ENCODE peak calls at places on chromosomes 11 and 22, in six cellular contexts. One of them, this sample, is unnamed.

GRCh38 chr11:73106347-73106746 is 35.8 kb downstream of the FCHSD2 start:
- DNase-seq in A549: no peak
- DNase-seq in GM23338: no peak
- DNase-seq in Panc1: no peak
- DNase-seq in HepG2: no peak
- DNase-seq in HL-60: no peak
- DNase-seq in this sample: no peak

GRCh38 chr11:121426476-121427454 is 25.3 kb upstream of the SORL1 start:
- DNase-seq in A549: peak; percentile 13
- DNase-seq in GM23338: peak; percentile 80
- DNase-seq in Panc1: no peak
- DNase-seq in HepG2: no peak
- DNase-seq in HL-60: no peak
- DNase-seq in this sample: peak; percentile 12

GRCh38 chr11:113628912-113629311 is 77.2 kb downstream of the TMPRSS5 start:
- DNase-seq in A549: no peak
- DNase-seq in GM23338: peak; percentile 73
- DNase-seq in Panc1: no peak
- DNase-seq in HepG2: no peak
- DNase-seq in HL-60: no peak
- DNase-seq in this sample: no peak

GRCh38 chr22:33180371-33180770 is 122.2 kb upstream of the SYN3 start:
- DNase-seq in A549: no peak
- DNase-seq in GM23338: no peak
- DNase-seq in Panc1: no peak
- DNase-seq in HepG2: no peak
- DNase-seq in HL-60: no peak
- DNase-seq in this sample: no peak

GRCh38 chr11:125945011-125945796 is 640 bp upstream of the VSIG10L2 start:
- DNase-seq in A549: no peak
- DNase-seq in GM23338: no peak
- DNase-seq in Panc1: no peak
- DNase-seq in HepG2: no peak
- DNase-seq in HL-60: no peak
- DNase-seq in this sample: no peak

GRCh38 chr11:20647976-20648565 is 21.3 kb upstream of the NELL1 start:
- DNase-seq in A549: peak; percentile 59
- DNase-seq in GM23338: peak; percentile 75
- DNase-seq in Panc1: peak; percentile 51
- DNase-seq in HepG2: peak; percentile 50
- DNase-seq in HL-60: peak; percentile 21
- DNase-seq in this sample: peak; percentile 37

GRCh38 chr22:48476599-48476998 is 1351.1 kb downstream of the BRD1 start:
- DNase-seq in A549: no peak
- DNase-seq in GM23338: no peak
- DNase-seq in Panc1: no peak
- DNase-seq in HepG2: no peak
- DNase-seq in HL-60: no peak
- DNase-seq in this sample: no peak

GRCh38 chr11:119906376-119906775 is 177.4 kb upstream of the NECTIN1 start:
- DNase-seq in A549: no peak
- DNase-seq in GM23338: no peak
- DNase-seq in Panc1: no peak
- DNase-seq in HepG2: no peak
- DNase-seq in HL-60: no peak
- DNase-seq in this sample: no peak

GRCh38 chr11:44648109-44648508 is 78.7 kb upstream of the TSPAN18 start:
- DNase-seq in A549: no peak
- DNase-seq in GM23338: no peak
- DNase-seq in Panc1: no peak
- DNase-seq in HepG2: no peak
- DNase-seq in HL-60: no peak
- DNase-seq in this sample: no peak

GRCh38 chr11:65059959-65060824 is 1.8 kb upstream of the NAALADL1 start:
- DNase-seq in A549: no peak
- DNase-seq in GM23338: no peak
- DNase-seq in Panc1: no peak
- DNase-seq in HepG2: no peak
- DNase-seq in HL-60: no peak
- DNase-seq in this sample: no peak

GRCh38 chr11:135033545-135033944 is 621.5 kb upstream of the B3GAT1 start:
- DNase-seq in A549: no peak
- DNase-seq in GM23338: peak; percentile 86
- DNase-seq in Panc1: no peak
- DNase-seq in HepG2: peak; percentile 6
- DNase-seq in HL-60: no peak
- DNase-seq in this sample: no peak
- TF ChIP-seq REST in A549: no peak
- TF ChIP-seq REST in GM23338: no peak
- TF ChIP-seq REST in Panc1: no peak
- TF ChIP-seq REST in HepG2: no peak
- TF ChIP-seq REST in HL-60: no peak
- TF ChIP-seq REST in this sample: no peak

DNA sequence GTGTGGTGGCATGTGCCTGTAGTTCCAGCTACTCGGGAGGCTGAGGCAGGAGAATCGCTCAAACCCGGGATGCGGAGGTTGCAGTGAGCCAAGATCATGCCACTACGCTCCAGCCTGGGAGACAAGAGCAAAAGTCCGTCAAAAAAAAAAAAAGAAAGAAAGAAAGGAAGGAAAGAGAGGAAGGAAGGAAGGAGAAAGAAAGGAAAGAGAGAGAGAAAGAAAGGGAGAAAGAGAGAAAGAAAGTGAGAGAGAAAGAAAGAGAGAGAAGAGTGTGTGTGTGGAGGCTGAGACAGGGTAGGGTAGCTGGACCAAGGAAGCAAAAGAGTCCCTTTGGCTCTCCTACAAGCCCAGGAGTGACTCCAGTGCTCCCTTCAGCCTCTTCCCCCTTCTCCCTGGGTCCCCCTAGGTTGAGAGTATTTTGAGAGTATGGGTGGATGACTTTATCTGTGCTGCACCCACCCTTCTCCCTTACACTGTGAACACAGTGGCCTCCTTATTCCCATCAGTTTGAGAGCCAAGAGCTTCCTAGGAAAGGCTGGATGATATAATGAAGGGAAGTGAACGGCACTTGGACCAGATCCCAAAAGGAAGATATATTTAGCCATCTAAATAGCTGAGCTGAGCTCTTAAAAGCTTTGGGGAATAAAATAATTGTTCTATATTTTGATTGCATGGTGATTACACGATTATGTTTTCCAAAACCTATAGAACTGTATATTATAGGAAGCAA is 9.5 kb upstream of the DENND5A start:
- DNase-seq in A549: no peak
- DNase-seq in GM23338: no peak
- DNase-seq in Panc1: no peak
- DNase-seq in HepG2: no peak
- DNase-seq in HL-60: no peak
- DNase-seq in this sample: no peak
- TF ChIP-seq REST in A549: no peak
- TF ChIP-seq REST in GM23338: no peak
- TF ChIP-seq REST in Panc1: no peak
- TF ChIP-seq REST in HepG2: no peak
- TF ChIP-seq REST in HL-60: no peak
- TF ChIP-seq REST in this sample: no peak

DNA sequence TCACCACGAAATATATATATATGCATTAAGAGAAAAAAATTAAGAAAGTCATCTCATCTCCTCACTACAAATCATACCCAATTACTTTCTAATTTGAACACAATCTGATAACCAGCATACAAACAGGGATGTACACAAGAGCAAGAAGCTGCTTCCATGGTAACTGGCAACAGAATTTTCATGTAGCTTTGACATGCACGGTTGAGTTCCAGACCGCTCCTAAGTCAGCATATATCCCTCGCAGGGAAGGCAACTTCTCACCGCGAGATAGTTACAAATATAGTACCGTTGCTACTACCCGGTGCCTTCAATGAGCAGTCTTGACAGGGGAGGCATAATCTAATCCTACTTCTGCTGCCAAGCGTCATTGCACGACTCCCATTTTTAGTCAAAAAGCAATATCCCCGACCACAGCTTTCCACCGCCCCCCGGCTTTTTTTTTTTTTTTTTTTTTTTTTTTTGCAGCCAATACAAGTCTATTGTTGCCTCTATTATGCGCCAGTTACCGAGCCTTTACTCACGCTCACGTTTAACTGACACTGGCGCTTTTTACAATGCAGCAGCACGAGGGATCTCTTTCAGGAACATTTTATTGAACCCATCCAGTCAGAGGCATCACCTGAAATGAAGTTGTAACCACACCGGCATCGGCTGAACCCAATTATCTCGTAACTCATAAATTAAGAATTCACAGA is 2.2 kb downstream of the CADM1 start:
- DNase-seq in A549: no peak
- DNase-seq in GM23338: peak; percentile 30
- DNase-seq in Panc1: no peak
- DNase-seq in HepG2: peak; percentile 37
- DNase-seq in HL-60: no peak
- DNase-seq in this sample: no peak
- TF ChIP-seq REST in A549: no peak
- TF ChIP-seq REST in GM23338: no peak
- TF ChIP-seq REST in Panc1: no peak
- TF ChIP-seq REST in HepG2: no peak
- TF ChIP-seq REST in HL-60: no peak
- TF ChIP-seq REST in this sample: no peak

GRCh38 chr11:115266066-115266465 is 238.1 kb downstream of the CADM1 start:
- DNase-seq in A549: no peak
- DNase-seq in GM23338: no peak
- DNase-seq in Panc1: no peak
- DNase-seq in HepG2: no peak
- DNase-seq in HL-60: no peak
- DNase-seq in this sample: no peak

GRCh38 chr11:115269193-115269592 is 235.0 kb downstream of the CADM1 start:
- DNase-seq in A549: no peak
- DNase-seq in GM23338: no peak
- DNase-seq in Panc1: no peak
- DNase-seq in HepG2: no peak
- DNase-seq in HL-60: no peak
- DNase-seq in this sample: no peak

GRCh38 chr11:115267228-115267627 is 237.0 kb downstream of the CADM1 start:
- DNase-seq in A549: no peak
- DNase-seq in GM23338: no peak
- DNase-seq in Panc1: no peak
- DNase-seq in HepG2: no peak
- DNase-seq in HL-60: no peak
- DNase-seq in this sample: no peak

GRCh38 chr11:115267871-115268270 is 236.3 kb downstream of the CADM1 start:
- DNase-seq in A549: no peak
- DNase-seq in GM23338: no peak
- DNase-seq in Panc1: no peak
- DNase-seq in HepG2: no peak
- DNase-seq in HL-60: no peak
- DNase-seq in this sample: no peak

DNA sequence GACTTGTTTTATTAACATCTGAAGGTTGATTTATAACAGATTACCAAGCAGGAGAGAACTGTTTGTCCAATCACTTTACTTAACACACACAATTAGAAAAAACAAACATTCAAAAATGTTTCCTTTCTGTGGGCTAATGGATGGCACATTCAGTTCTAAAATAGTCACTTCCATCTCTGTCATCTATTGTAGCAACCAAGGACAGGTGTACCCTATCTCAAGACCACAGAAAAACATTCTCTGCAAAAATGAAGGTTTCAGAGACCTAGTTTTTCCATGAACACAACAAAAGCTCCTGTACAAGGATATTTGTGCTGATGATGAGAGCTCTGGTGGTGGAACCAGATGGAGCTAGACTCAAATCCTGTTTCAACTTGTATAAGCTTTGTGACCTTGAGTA is 239.9 kb downstream of the CADM1 start:
- DNase-seq in A549: no peak
- DNase-seq in GM23338: no peak
- DNase-seq in Panc1: no peak
- DNase-seq in HepG2: no peak
- DNase-seq in HL-60: no peak
- DNase-seq in this sample: no peak
- TF ChIP-seq REST in A549: no peak
- TF ChIP-seq REST in GM23338: no peak
- TF ChIP-seq REST in Panc1: no peak
- TF ChIP-seq REST in HepG2: no peak
- TF ChIP-seq REST in HL-60: no peak
- TF ChIP-seq REST in this sample: no peak

GRCh38 chr11:22711880-22712279 is 45.5 kb downstream of the GAS2 start:
- DNase-seq in A549: no peak
- DNase-seq in GM23338: no peak
- DNase-seq in Panc1: no peak
- DNase-seq in HepG2: no peak
- DNase-seq in HL-60: no peak
- DNase-seq in this sample: no peak

GRCh38 chr11:22711212-22711770 is 44.9 kb downstream of the GAS2 start:
- DNase-seq in A549: no peak
- DNase-seq in GM23338: no peak
- DNase-seq in Panc1: no peak
- DNase-seq in HepG2: no peak
- DNase-seq in HL-60: no peak
- DNase-seq in this sample: no peak

GRCh38 chr11:22713336-22713735 is 46.9 kb downstream of the GAS2 start:
- DNase-seq in A549: no peak
- DNase-seq in GM23338: no peak
- DNase-seq in Panc1: no peak
- DNase-seq in HepG2: no peak
- DNase-seq in HL-60: no peak
- DNase-seq in this sample: no peak

DNA sequence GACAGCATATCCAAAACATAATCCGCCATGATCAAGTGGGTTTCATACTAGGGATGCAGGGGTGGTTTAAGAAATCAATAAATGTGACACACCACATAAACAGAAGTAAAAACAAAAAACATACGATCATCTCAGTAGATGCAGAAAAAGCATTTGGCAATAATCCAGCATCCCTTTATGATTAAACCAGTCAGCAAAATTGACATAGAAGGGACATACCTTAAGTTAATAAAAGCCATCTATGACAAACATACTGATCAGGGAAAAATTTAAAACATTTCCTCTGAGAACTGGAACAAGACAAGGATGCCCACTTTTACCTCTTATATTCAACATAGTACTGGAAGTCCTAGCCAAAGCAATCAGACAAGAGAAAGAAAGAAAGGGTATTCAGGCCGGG is 49.6 kb downstream of the GAS2 start:
- DNase-seq in A549: no peak
- DNase-seq in GM23338: no peak
- DNase-seq in Panc1: no peak
- DNase-seq in HepG2: no peak
- DNase-seq in HL-60: no peak
- DNase-seq in this sample: no peak
- TF ChIP-seq REST in A549: no peak
- TF ChIP-seq REST in GM23338: no peak
- TF ChIP-seq REST in Panc1: no peak
- TF ChIP-seq REST in HepG2: no peak
- TF ChIP-seq REST in HL-60: no peak
- TF ChIP-seq REST in this sample: no peak

GRCh38 chr11:111555255-111555654 is 14.7 kb downstream of the LAYN start:
- DNase-seq in A549: no peak
- DNase-seq in GM23338: no peak
- DNase-seq in Panc1: no peak
- DNase-seq in HepG2: no peak
- DNase-seq in HL-60: no peak
- DNase-seq in this sample: no peak
- TF ChIP-seq REST in A549: no peak
- TF ChIP-seq REST in GM23338: no peak
- TF ChIP-seq REST in Panc1: no peak
- TF ChIP-seq REST in HepG2: no peak
- TF ChIP-seq REST in HL-60: no peak
- TF ChIP-seq REST in this sample: no peak

GRCh38 chr11:62980133-62980760 is 4.5 kb downstream of the SLC22A6 start:
- DNase-seq in A549: no peak
- DNase-seq in GM23338: peak; percentile 42
- DNase-seq in Panc1: no peak
- DNase-seq in HepG2: no peak
- DNase-seq in HL-60: no peak
- DNase-seq in this sample: no peak
- TF ChIP-seq REST in A549: peak; percentile 85
- TF ChIP-seq REST in GM23338: peak; percentile 78
- TF ChIP-seq REST in Panc1: peak; percentile 87
- TF ChIP-seq REST in HepG2: peak; percentile 47
- TF ChIP-seq REST in HL-60: peak; percentile 96
- TF ChIP-seq REST in this sample: peak; percentile 65